ENCODE peak calls at places on chromosomes 6 and 20, in six cellular contexts. H is activated CD8-positive, alpha-beta memory T cell treated with anti-CD3 and anti-CD28 coated beads for 1 hour; Q is SK-MEL-5; M is A549; F is aorta; G is retina. O is an unnamed sample.

GRCh38 chr6:99822741-99823512 is 171.1 kb downstream of the MCHR2 start:
- DNase-seq in H (no peak), G (peak; percentile 52), M (peak; percentile 22), Q (peak; percentile 79), F (no peak), O (peak; percentile 88)

GRCh38 chr20:53003420-53003819 is 31.3 kb downstream of the TSHZ2 start:
- DNase-seq in H (no peak), F (no peak), G (peak; percentile 64), M (no peak), Q (no peak), O (no peak)

GRCh38 chr6:149054559-149055194 is 262.8 kb upstream of the TAB2 start:
- DNase-seq in G (no peak), F (no peak), H (no peak), Q (no peak), M (no peak), O (no peak)

GRCh38 chr6:134748484-134748883 is 201.4 kb downstream of the ALDH8A1 start:
- DNase-seq in G (no peak), M (no peak), F (no peak), Q (no peak), H (no peak), O (no peak)

GRCh38 chr6:148055410-148055809 is 287.2 kb upstream of the SASH1 start:
- DNase-seq in F (no peak), M (no peak), H (no peak), G (no peak), Q (no peak), O (no peak)

GRCh38 chr20:36830791-36831691 is 44.9 kb upstream of the TLDC2 start:
- DNase-seq in F (peak; percentile 91), H (no peak), G (no peak), Q (no peak), M (no peak), O (no peak)

GRCh38 chr6:159109391-159109790 is 59.8 kb upstream of the FNDC1 start:
- DNase-seq in H (no peak), Q (no peak), M (no peak), F (no peak), G (no peak), O (no peak)

GRCh38 chr6:47096233-47096887 is 54.2 kb upstream of the ADGRF1 start:
- DNase-seq in F (no peak), M (no peak), H (no peak), Q (peak; percentile 57), G (no peak), O (no peak)

GRCh38 chr6:136604328-136604825 is 54.2 kb upstream of the MAP7 start:
- DNase-seq in Q (no peak), F (no peak), M (no peak), G (no peak), H (no peak), O (no peak)

GRCh38 chr20:51560550-51561307 is 18.2 kb upstream of the NFATC2 start:
- DNase-seq in H (no peak), G (no peak), Q (no peak), F (no peak), M (no peak), O (no peak)

GRCh38 chr6:105790635-105791034 is 295.5 kb upstream of the PRDM1 start:
- DNase-seq in G (no peak), F (no peak), Q (peak; percentile 8), H (no peak), M (no peak), O (peak; percentile 45)

GRCh38 chr6:123526128-123526527 is 110.6 kb downstream of the TRDN start:
- DNase-seq in G (no peak), Q (no peak), F (no peak), M (no peak), H (no peak), O (no peak)

GRCh38 chr20:46701556-46701955 is 7.9 kb upstream of the SLC2A10 start:
- DNase-seq in G (no peak), Q (no peak), H (no peak), F (no peak), M (no peak), O (no peak)

GRCh38 chr6:155400022-155400965 is 55.3 kb downstream of the NOX3 start:
- DNase-seq in G (no peak), F (no peak), M (no peak), H (no peak), Q (no peak), O (no peak)

GRCh38 chr20:4047614-4048013 is 32.3 kb upstream of the RNF24 start:
- DNase-seq in G (no peak), F (no peak), Q (no peak), H (no peak), M (no peak), O (no peak)

GRCh38 chr6:79570129-79570801 is 33.0 kb upstream of the LCA5 start:
- DNase-seq in H (no peak), F (no peak), G (peak; percentile 44), Q (no peak), M (no peak), O (no peak)

GRCh38 chr20:11274137-11274536 is 600.3 kb upstream of the JAG1 start:
- DNase-seq in H (no peak), F (peak; percentile 48), G (peak; percentile 67), Q (peak; percentile 91), M (peak; percentile 90), O (peak; percentile 74)

GRCh38 chr6:108165714-108166663 is at the start of gene NR2E1:
- DNase-seq in Q (no peak), H (no peak), G (peak; percentile 91), M (no peak), F (no peak), O (no peak)

GRCh38 chr20:62358728-62359490 is 8.2 kb downstream of the LAMA5 start:
- DNase-seq in Q (no peak), F (no peak), H (no peak), M (no peak), G (peak; percentile 34), O (no peak)

GRCh38 chr6:152124432-152125074 is 317.1 kb downstream of the ESR1 start:
- DNase-seq in H (no peak), M (peak; percentile 33), F (no peak), G (peak; percentile 13), Q (peak; percentile 71), O (peak; percentile 76)

GRCh38 chr6:138948780-138949179 is 39.3 kb downstream of the REPS1 start:
- DNase-seq in G (no peak), Q (peak; percentile 32), M (no peak), H (no peak), F (no peak), O (no peak)

GRCh38 chr6:114087496-114087895 is 116.5 kb upstream of the HDAC2 start:
- DNase-seq in Q (no peak), H (no peak), G (no peak), F (no peak), M (no peak), O (peak; percentile 38)

GRCh38 chr6:124854338-124854922 is 107.8 kb upstream of the RNF217 start:
- DNase-seq in F (no peak), M (no peak), Q (peak; percentile 30), H (no peak), G (no peak), O (peak; percentile 43)

GRCh38 chr20:43821795-43822194 is 92.9 kb upstream of the TOX2 start:
- DNase-seq in M (no peak), Q (no peak), H (no peak), G (no peak), F (no peak), O (no peak)

GRCh38 chr6:6803180-6803978 is 214.9 kb downstream of the LY86 start:
- DNase-seq in F (no peak), M (no peak), Q (no peak), H (no peak), G (no peak), O (no peak)

GRCh38 chr20:9241232-9241692 is 172.4 kb downstream of the PLCB4 start:
- DNase-seq in M (no peak), Q (no peak), H (no peak), F (no peak), G (no peak), O (no peak)

GRCh38 chr20:64049060-64049886 is at the start of gene SOX18:
- DNase-seq in H (no peak), F (no peak), Q (peak; percentile 29), G (no peak), M (no peak), O (peak; percentile 59)

GRCh38 chr20:35342154-35342769 is 50.0 kb upstream of the FAM83C start:
- DNase-seq in F (no peak), M (no peak), H (no peak), Q (peak; percentile 49), G (no peak), O (peak; percentile 3)

GRCh38 chr6:16523550-16524379 is 237.5 kb downstream of the ATXN1 start:
- DNase-seq in H (no peak), G (no peak), Q (no peak), M (no peak), F (no peak), O (no peak)

GRCh38 chr20:25188218-25188617 is 7.3 kb upstream of the ENTPD6 start:
- DNase-seq in F (no peak), M (no peak), G (no peak), Q (no peak), H (no peak), O (peak; percentile 37)

O was measured in OCI-M1.